ENCODE peak calls at places on chromosome 12, in nine cellular contexts. One of them, this sample, is unnamed.

GRCh38 chr12:127607146-127607725 is 659.7 kb upstream of the TMEM132C start:
- DNase-seq in lung: no peak
- DNase-seq in bronchial epithelial cell: no peak
- DNase-seq in adrenal gland: no peak
- DNase-seq in GM06990: no peak
- DNase-seq in fibroblast of mammary gland: no peak
- DNase-seq in AG04450: no peak
- DNase-seq in ovary: no peak
- DNase-seq in fibroblast of lung: no peak
- DNase-seq in this sample: no peak

GRCh38 chr12:53726946-53727309 is 324 bp downstream of the CALCOCO1 start:
- DNase-seq in bronchial epithelial cell: peak
- DNase-seq in fibroblast of mammary gland: peak
- DNase-seq in GM06990: no peak
- DNase-seq in AG04450: no peak
- DNase-seq in fibroblast of lung: peak
- DNase-seq in adrenal gland: peak
- DNase-seq in ovary: peak
- DNase-seq in lung: no peak
- DNase-seq in this sample: no peak

GRCh38 chr12:50313256-50313931 is 30.1 kb upstream of the LIMA1 start:
- DNase-seq in ovary: no peak
- DNase-seq in AG04450: no peak
- DNase-seq in fibroblast of lung: no peak
- DNase-seq in adrenal gland: peak
- DNase-seq in bronchial epithelial cell: peak
- DNase-seq in GM06990: no peak
- DNase-seq in fibroblast of mammary gland: no peak
- DNase-seq in lung: no peak
- DNase-seq in this sample: no peak

GRCh38 chr12:77686760-77687159 is 143.9 kb upstream of the NAV3 start:
- DNase-seq in fibroblast of mammary gland: peak
- DNase-seq in lung: no peak
- DNase-seq in GM06990: no peak
- DNase-seq in bronchial epithelial cell: peak
- DNase-seq in ovary: no peak
- DNase-seq in fibroblast of lung: peak
- DNase-seq in AG04450: peak
- DNase-seq in adrenal gland: no peak
- DNase-seq in this sample: no peak

GRCh38 chr12:49032679-49033447 is 14.3 kb upstream of the PRKAG1 start:
- DNase-seq in fibroblast of mammary gland: no peak
- DNase-seq in GM06990: no peak
- DNase-seq in lung: no peak
- DNase-seq in ovary: no peak
- DNase-seq in adrenal gland: no peak
- DNase-seq in fibroblast of lung: no peak
- DNase-seq in AG04450: no peak
- DNase-seq in bronchial epithelial cell: no peak
- DNase-seq in this sample: no peak

GRCh38 chr12:76623929-76624328 is 64.4 kb upstream of the OSBPL8 start:
- DNase-seq in fibroblast of mammary gland: peak
- DNase-seq in ovary: no peak
- DNase-seq in fibroblast of lung: peak
- DNase-seq in lung: no peak
- DNase-seq in AG04450: no peak
- DNase-seq in GM06990: no peak
- DNase-seq in adrenal gland: no peak
- DNase-seq in bronchial epithelial cell: peak
- DNase-seq in this sample: no peak

GRCh38 chr12:93167841-93168492 is 209.8 kb upstream of the NUDT4 start:
- DNase-seq in fibroblast of lung: no peak
- DNase-seq in GM06990: peak
- DNase-seq in fibroblast of mammary gland: no peak
- DNase-seq in adrenal gland: no peak
- DNase-seq in ovary: no peak
- DNase-seq in lung: no peak
- DNase-seq in bronchial epithelial cell: no peak
- DNase-seq in AG04450: no peak
- DNase-seq in this sample: no peak

GRCh38 chr12:126369487-126370463 is 1304.5 kb downstream of the AACS start:
- DNase-seq in fibroblast of lung: peak
- DNase-seq in lung: no peak
- DNase-seq in AG04450: no peak
- DNase-seq in adrenal gland: no peak
- DNase-seq in ovary: no peak
- DNase-seq in fibroblast of mammary gland: peak
- DNase-seq in bronchial epithelial cell: peak
- DNase-seq in GM06990: no peak
- DNase-seq in this sample: no peak

GRCh38 chr12:7695159-7695930 is at the start of gene GDF3:
- DNase-seq in fibroblast of lung: peak
- DNase-seq in adrenal gland: peak
- DNase-seq in ovary: no peak
- DNase-seq in AG04450: no peak
- DNase-seq in GM06990: no peak
- DNase-seq in fibroblast of mammary gland: peak
- DNase-seq in lung: peak
- DNase-seq in bronchial epithelial cell: no peak
- DNase-seq in this sample: peak

GRCh38 chr12:112992541-112993398 is 14.5 kb downstream of the OAS2 start:
- DNase-seq in GM06990: peak
- DNase-seq in bronchial epithelial cell: peak
- DNase-seq in AG04450: peak
- DNase-seq in fibroblast of mammary gland: peak
- DNase-seq in fibroblast of lung: peak
- DNase-seq in lung: peak
- DNase-seq in ovary: no peak
- DNase-seq in adrenal gland: peak
- DNase-seq in this sample: peak

GRCh38 chr12:96140110-96140509 is 54.1 kb upstream of the ELK3 start:
- DNase-seq in ovary: no peak
- DNase-seq in bronchial epithelial cell: peak
- DNase-seq in adrenal gland: no peak
- DNase-seq in fibroblast of lung: no peak
- DNase-seq in lung: no peak
- DNase-seq in GM06990: no peak
- DNase-seq in AG04450: no peak
- DNase-seq in fibroblast of mammary gland: peak
- DNase-seq in this sample: no peak

GRCh38 chr12:115871714-115872113 is 405.8 kb downstream of the MED13L start:
- DNase-seq in ovary: no peak
- DNase-seq in lung: no peak
- DNase-seq in fibroblast of mammary gland: peak
- DNase-seq in bronchial epithelial cell: peak
- DNase-seq in GM06990: no peak
- DNase-seq in fibroblast of lung: peak
- DNase-seq in AG04450: no peak
- DNase-seq in adrenal gland: no peak
- DNase-seq in this sample: no peak

GRCh38 chr12:452667-453210 is 7.0 kb upstream of the B4GALNT3 start:
- DNase-seq in fibroblast of mammary gland: no peak
- DNase-seq in AG04450: no peak
- DNase-seq in bronchial epithelial cell: no peak
- DNase-seq in adrenal gland: peak
- DNase-seq in fibroblast of lung: no peak
- DNase-seq in GM06990: peak
- DNase-seq in ovary: no peak
- DNase-seq in lung: no peak
- DNase-seq in this sample: no peak

GRCh38 chr12:108857158-108857407 is 300 bp downstream of the SSH1 start:
- DNase-seq in fibroblast of lung: no peak
- DNase-seq in GM06990: no peak
- DNase-seq in AG04450: no peak
- DNase-seq in ovary: no peak
- DNase-seq in adrenal gland: no peak
- DNase-seq in bronchial epithelial cell: no peak
- DNase-seq in lung: no peak
- DNase-seq in fibroblast of mammary gland: no peak
- DNase-seq in this sample: no peak

GRCh38 chr12:27436768-27437167 is 9.8 kb upstream of the SMCO2 start:
- DNase-seq in fibroblast of lung: no peak
- DNase-seq in ovary: no peak
- DNase-seq in bronchial epithelial cell: no peak
- DNase-seq in adrenal gland: no peak
- DNase-seq in GM06990: no peak
- DNase-seq in lung: no peak
- DNase-seq in fibroblast of mammary gland: no peak
- DNase-seq in AG04450: no peak
- DNase-seq in this sample: no peak

GRCh38 chr12:62258231-62258630 is 2.0 kb upstream of the USP15 start:
- DNase-seq in bronchial epithelial cell: no peak
- DNase-seq in fibroblast of lung: no peak
- DNase-seq in GM06990: no peak
- DNase-seq in adrenal gland: no peak
- DNase-seq in AG04450: no peak
- DNase-seq in lung: no peak
- DNase-seq in ovary: no peak
- DNase-seq in fibroblast of mammary gland: no peak
- DNase-seq in this sample: no peak

GRCh38 chr12:39145175-39145999 is 240.0 kb upstream of the CPNE8 start:
- DNase-seq in AG04450: no peak
- DNase-seq in GM06990: no peak
- DNase-seq in fibroblast of mammary gland: peak
- DNase-seq in fibroblast of lung: no peak
- DNase-seq in bronchial epithelial cell: no peak
- DNase-seq in adrenal gland: peak
- DNase-seq in lung: no peak
- DNase-seq in ovary: no peak
- DNase-seq in this sample: peak

GRCh38 chr12:105275997-105276760 is 40.2 kb upstream of the APPL2 start:
- DNase-seq in adrenal gland: no peak
- DNase-seq in bronchial epithelial cell: peak
- DNase-seq in lung: no peak
- DNase-seq in fibroblast of mammary gland: no peak
- DNase-seq in GM06990: no peak
- DNase-seq in AG04450: no peak
- DNase-seq in ovary: no peak
- DNase-seq in fibroblast of lung: no peak
- DNase-seq in this sample: no peak

GRCh38 chr12:116199160-116199559 is 78.3 kb downstream of the MED13L start:
- DNase-seq in fibroblast of mammary gland: no peak
- DNase-seq in fibroblast of lung: peak
- DNase-seq in AG04450: no peak
- DNase-seq in GM06990: no peak
- DNase-seq in bronchial epithelial cell: no peak
- DNase-seq in adrenal gland: no peak
- DNase-seq in lung: no peak
- DNase-seq in ovary: no peak
- DNase-seq in this sample: no peak

GRCh38 chr12:98883231-98883630 is 238.1 kb downstream of the APAF1 start:
- DNase-seq in fibroblast of mammary gland: no peak
- DNase-seq in AG04450: no peak
- DNase-seq in adrenal gland: no peak
- DNase-seq in GM06990: no peak
- DNase-seq in bronchial epithelial cell: no peak
- DNase-seq in ovary: no peak
- DNase-seq in fibroblast of lung: no peak
- DNase-seq in lung: no peak
- DNase-seq in this sample: no peak

GRCh38 chr12:98885778-98886177 is 240.7 kb downstream of the APAF1 start:
- DNase-seq in ovary: no peak
- DNase-seq in lung: no peak
- DNase-seq in adrenal gland: no peak
- DNase-seq in AG04450: no peak
- DNase-seq in fibroblast of mammary gland: no peak
- DNase-seq in GM06990: no peak
- DNase-seq in bronchial epithelial cell: no peak
- DNase-seq in fibroblast of lung: no peak
- DNase-seq in this sample: no peak
- TF ChIP-seq CTCF in ovary: no peak
- TF ChIP-seq CTCF in lung: no peak
- TF ChIP-seq CTCF in adrenal gland: no peak
- TF ChIP-seq CTCF in AG04450: no peak
- TF ChIP-seq CTCF in fibroblast of mammary gland: no peak
- TF ChIP-seq CTCF in GM06990: no peak
- TF ChIP-seq CTCF in bronchial epithelial cell: no peak
- TF ChIP-seq CTCF in fibroblast of lung: no peak
- TF ChIP-seq CTCF in this sample: no peak

DNA sequence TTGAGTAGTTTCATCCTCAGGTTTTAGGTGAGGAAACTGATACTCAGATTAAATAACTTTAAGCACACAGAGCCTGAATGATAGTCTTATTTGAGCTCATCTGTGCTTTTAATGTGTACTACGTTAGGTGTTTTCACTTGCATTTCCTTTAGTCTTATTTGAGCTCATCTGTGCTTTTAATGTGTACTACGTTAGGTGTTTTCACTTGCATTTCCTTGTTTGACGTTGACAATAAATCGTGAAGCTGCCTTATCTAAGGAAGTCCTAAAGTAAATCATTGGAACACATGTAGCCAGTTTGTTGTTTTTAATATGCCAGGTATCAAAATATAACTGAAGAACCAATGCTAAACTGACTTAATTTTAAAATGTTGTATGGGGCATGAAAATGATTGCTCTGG is 2.0 kb downstream of the RAP1B start:
- DNase-seq in fibroblast of mammary gland: no peak
- DNase-seq in fibroblast of lung: no peak
- DNase-seq in adrenal gland: no peak
- DNase-seq in ovary: no peak
- DNase-seq in GM06990: no peak
- DNase-seq in AG04450: no peak
- DNase-seq in lung: no peak
- DNase-seq in bronchial epithelial cell: no peak
- DNase-seq in this sample: no peak
- H3K4me3 ChIP-seq in fibroblast of mammary gland: peak
- H3K4me3 ChIP-seq in fibroblast of lung: peak
- H3K4me3 ChIP-seq in adrenal gland: no peak
- H3K4me3 ChIP-seq in ovary: peak
- H3K4me3 ChIP-seq in GM06990: peak
- H3K4me3 ChIP-seq in AG04450: peak
- H3K4me3 ChIP-seq in lung: peak
- H3K4me3 ChIP-seq in bronchial epithelial cell: peak
- H3K4me3 ChIP-seq in this sample: no peak

GRCh38 chr12:31874961-31875608 is 84.1 kb upstream of the RESF1 start:
- DNase-seq in fibroblast of lung: peak
- DNase-seq in AG04450: peak
- DNase-seq in adrenal gland: peak
- DNase-seq in ovary: peak
- DNase-seq in lung: no peak
- DNase-seq in bronchial epithelial cell: peak
- DNase-seq in fibroblast of mammary gland: peak
- DNase-seq in GM06990: peak
- DNase-seq in this sample: peak
- TF ChIP-seq CTCF in fibroblast of lung: no peak
- TF ChIP-seq CTCF in AG04450: no peak
- TF ChIP-seq CTCF in adrenal gland: no peak
- TF ChIP-seq CTCF in ovary: no peak
- TF ChIP-seq CTCF in lung: no peak
- TF ChIP-seq CTCF in bronchial epithelial cell: no peak
- TF ChIP-seq CTCF in fibroblast of mammary gland: no peak
- TF ChIP-seq CTCF in GM06990: no peak
- TF ChIP-seq CTCF in this sample: no peak

DNA sequence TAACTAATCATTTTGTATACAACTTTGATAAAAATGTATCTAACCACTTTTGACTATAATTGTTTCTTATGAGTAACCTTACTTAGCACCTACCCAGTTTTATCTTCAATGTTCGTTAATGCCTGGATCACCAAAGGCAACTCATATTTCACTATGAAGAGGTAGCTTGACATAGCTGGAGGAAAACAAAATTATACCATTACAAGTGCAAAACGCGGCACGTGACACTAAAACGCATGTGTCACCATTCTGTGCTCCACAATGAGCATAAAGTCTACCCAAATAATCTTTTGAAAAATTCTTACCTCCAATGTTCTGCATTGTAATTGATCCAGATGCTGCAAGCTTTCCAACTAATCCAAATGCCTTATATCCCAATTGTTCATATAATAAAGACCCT is 5.8 kb downstream of the SLC38A2 start:
- DNase-seq in fibroblast of lung: no peak
- DNase-seq in bronchial epithelial cell: no peak
- DNase-seq in AG04450: no peak
- DNase-seq in lung: no peak
- DNase-seq in adrenal gland: no peak
- DNase-seq in GM06990: no peak
- DNase-seq in fibroblast of mammary gland: no peak
- DNase-seq in ovary: no peak
- DNase-seq in this sample: no peak
- H3K4me3 ChIP-seq in fibroblast of lung: peak
- H3K4me3 ChIP-seq in bronchial epithelial cell: no peak
- H3K4me3 ChIP-seq in AG04450: peak
- H3K4me3 ChIP-seq in lung: no peak
- H3K4me3 ChIP-seq in adrenal gland: no peak
- H3K4me3 ChIP-seq in GM06990: no peak
- H3K4me3 ChIP-seq in fibroblast of mammary gland: peak
- H3K4me3 ChIP-seq in ovary: peak
- H3K4me3 ChIP-seq in this sample: no peak